ENCODE peak calls at places on chromosomes 11 and 22, in eight cellular contexts. One of them, this sample, is unnamed.
A peak's percentile ranks its signal among the peaks of the same experiment; 100 is the strongest.

GRCh38 chr11:82988936-82989627 is 82.6 kb downstream of the RAB30 start:
- DNase-seq in GM06990: no peak
- DNase-seq in RWPE1: no peak
- DNase-seq in activated CD8-positive, alpha-beta T cell treated with anti-CD3 and anti-CD28 coated beads for 36 hours: no peak
- DNase-seq in OCI-LY7: peak; percentile 45
- DNase-seq in AG09309: no peak
- DNase-seq in cardiac fibroblast: no peak
- DNase-seq in stomach: no peak
- DNase-seq in this sample: no peak

GRCh38 chr11:69280994-69281393 is 13.0 kb upstream of the MYEOV start:
- DNase-seq in GM06990: no peak
- DNase-seq in RWPE1: peak; percentile 94
- DNase-seq in activated CD8-positive, alpha-beta T cell treated with anti-CD3 and anti-CD28 coated beads for 36 hours: no peak
- DNase-seq in OCI-LY7: no peak
- DNase-seq in AG09309: peak; percentile 57
- DNase-seq in cardiac fibroblast: peak; percentile 76
- DNase-seq in stomach: peak; percentile 52
- DNase-seq in this sample: peak; percentile 84

GRCh38 chr11:115759622-115760527 is 255.7 kb upstream of the CADM1 start:
- DNase-seq in GM06990: no peak
- DNase-seq in RWPE1: no peak
- DNase-seq in activated CD8-positive, alpha-beta T cell treated with anti-CD3 and anti-CD28 coated beads for 36 hours: no peak
- DNase-seq in OCI-LY7: no peak
- DNase-seq in AG09309: no peak
- DNase-seq in cardiac fibroblast: peak; percentile 3
- DNase-seq in stomach: no peak
- DNase-seq in this sample: no peak

GRCh38 chr11:34161812-34162506 is 56.5 kb downstream of the NAT10 start:
- DNase-seq in GM06990: no peak
- DNase-seq in RWPE1: no peak
- DNase-seq in activated CD8-positive, alpha-beta T cell treated with anti-CD3 and anti-CD28 coated beads for 36 hours: peak; percentile 82
- DNase-seq in OCI-LY7: no peak
- DNase-seq in AG09309: no peak
- DNase-seq in cardiac fibroblast: no peak
- DNase-seq in stomach: no peak
- DNase-seq in this sample: peak; percentile 13

GRCh38 chr22:40648386-40648785 is 11.9 kb upstream of the MRTFA start:
- DNase-seq in GM06990: no peak
- DNase-seq in RWPE1: no peak
- DNase-seq in activated CD8-positive, alpha-beta T cell treated with anti-CD3 and anti-CD28 coated beads for 36 hours: no peak
- DNase-seq in OCI-LY7: peak; percentile 41
- DNase-seq in AG09309: no peak
- DNase-seq in cardiac fibroblast: no peak
- DNase-seq in stomach: no peak
- DNase-seq in this sample: no peak

GRCh38 chr22:19052941-19053551 is 69.2 kb downstream of the DGCR2 start:
- DNase-seq in GM06990: no peak
- DNase-seq in RWPE1: no peak
- DNase-seq in activated CD8-positive, alpha-beta T cell treated with anti-CD3 and anti-CD28 coated beads for 36 hours: no peak
- DNase-seq in OCI-LY7: no peak
- DNase-seq in AG09309: no peak
- DNase-seq in cardiac fibroblast: no peak
- DNase-seq in stomach: no peak
- DNase-seq in this sample: no peak

GRCh38 chr11:8641332-8641731 is 41.1 kb downstream of the TRIM66 start:
- DNase-seq in GM06990: no peak
- DNase-seq in RWPE1: no peak
- DNase-seq in activated CD8-positive, alpha-beta T cell treated with anti-CD3 and anti-CD28 coated beads for 36 hours: peak; percentile 16
- DNase-seq in OCI-LY7: no peak
- DNase-seq in AG09309: no peak
- DNase-seq in cardiac fibroblast: no peak
- DNase-seq in stomach: no peak
- DNase-seq in this sample: no peak

GRCh38 chr22:40183029-40183581 is 5.4 kb downstream of the TNRC6B start:
- DNase-seq in GM06990: no peak
- DNase-seq in RWPE1: no peak
- DNase-seq in activated CD8-positive, alpha-beta T cell treated with anti-CD3 and anti-CD28 coated beads for 36 hours: peak; percentile 41
- DNase-seq in OCI-LY7: no peak
- DNase-seq in AG09309: peak; percentile 69
- DNase-seq in cardiac fibroblast: peak; percentile 90
- DNase-seq in stomach: no peak
- DNase-seq in this sample: peak; percentile 28

GRCh38 chr11:35688023-35688422 is 25.4 kb downstream of the TRIM44 start:
- DNase-seq in GM06990: no peak
- DNase-seq in RWPE1: no peak
- DNase-seq in activated CD8-positive, alpha-beta T cell treated with anti-CD3 and anti-CD28 coated beads for 36 hours: no peak
- DNase-seq in OCI-LY7: no peak
- DNase-seq in AG09309: no peak
- DNase-seq in cardiac fibroblast: peak; percentile 57
- DNase-seq in stomach: no peak
- DNase-seq in this sample: no peak

GRCh38 chr11:43418197-43418596 is 59.5 kb downstream of the TTC17 start:
- DNase-seq in GM06990: peak; percentile 7
- DNase-seq in RWPE1: no peak
- DNase-seq in activated CD8-positive, alpha-beta T cell treated with anti-CD3 and anti-CD28 coated beads for 36 hours: no peak
- DNase-seq in OCI-LY7: no peak
- DNase-seq in AG09309: no peak
- DNase-seq in cardiac fibroblast: no peak
- DNase-seq in stomach: no peak
- DNase-seq in this sample: no peak

DNA sequence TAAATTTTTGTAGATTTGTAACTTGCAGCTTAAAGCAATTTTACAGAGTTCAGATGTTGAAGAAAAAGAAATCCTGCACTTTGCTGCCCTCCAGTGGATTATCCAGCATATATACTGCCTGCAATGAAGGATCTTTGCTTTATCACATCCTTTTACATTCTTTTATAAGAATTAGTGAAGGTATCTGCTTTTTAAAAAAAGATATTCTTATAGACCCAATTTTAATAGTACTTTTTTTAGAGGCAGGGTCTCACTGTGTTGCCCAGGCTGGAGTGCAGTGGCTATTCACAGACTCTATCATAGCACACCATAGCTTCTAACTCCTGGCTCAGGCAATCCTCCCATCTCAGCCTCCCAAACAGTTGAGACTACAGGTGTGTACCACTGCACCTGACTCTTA is 60.7 kb downstream of the TTC17 start:
- DNase-seq in GM06990: peak; percentile 13
- DNase-seq in RWPE1: peak; percentile 36
- DNase-seq in activated CD8-positive, alpha-beta T cell treated with anti-CD3 and anti-CD28 coated beads for 36 hours: peak; percentile 59
- DNase-seq in OCI-LY7: peak; percentile 57
- DNase-seq in AG09309: no peak
- DNase-seq in cardiac fibroblast: peak; percentile 61
- DNase-seq in stomach: peak; percentile 41
- DNase-seq in this sample: peak; percentile 49
- TF ChIP-seq CTCF in GM06990: peak; percentile 63
- TF ChIP-seq CTCF in RWPE1: peak; percentile 80
- TF ChIP-seq CTCF in activated CD8-positive, alpha-beta T cell treated with anti-CD3 and anti-CD28 coated beads for 36 hours: peak; percentile 68
- TF ChIP-seq CTCF in OCI-LY7: peak; percentile 95
- TF ChIP-seq CTCF in AG09309: peak; percentile 57
- TF ChIP-seq CTCF in cardiac fibroblast: peak; percentile 69
- TF ChIP-seq CTCF in stomach: peak; percentile 62
- TF ChIP-seq CTCF in this sample: peak; percentile 49

DNA sequence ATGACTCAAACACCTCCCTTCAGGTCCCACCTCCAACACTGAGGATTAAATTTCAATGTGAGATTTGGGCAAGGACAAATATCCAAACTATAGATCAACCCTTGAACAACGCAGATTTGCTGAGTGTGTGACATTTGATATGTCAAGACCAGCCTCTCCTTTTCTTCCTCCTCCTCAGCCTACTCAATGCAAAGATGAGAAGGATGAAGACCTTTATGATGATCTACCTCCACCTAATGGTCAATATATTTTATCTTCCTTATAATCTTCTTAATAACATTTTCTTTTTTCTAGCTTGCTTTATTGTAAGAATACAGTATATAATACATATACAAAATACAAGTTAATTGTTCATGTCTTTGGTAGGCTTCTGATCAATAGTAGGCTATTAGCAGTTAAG is 67.5 kb upstream of the MPPED2 start:
- DNase-seq in GM06990: no peak
- DNase-seq in RWPE1: no peak
- DNase-seq in activated CD8-positive, alpha-beta T cell treated with anti-CD3 and anti-CD28 coated beads for 36 hours: no peak
- DNase-seq in OCI-LY7: no peak
- DNase-seq in AG09309: no peak
- DNase-seq in cardiac fibroblast: no peak
- DNase-seq in stomach: no peak
- DNase-seq in this sample: no peak
- TF ChIP-seq CTCF in GM06990: no peak
- TF ChIP-seq CTCF in RWPE1: no peak
- TF ChIP-seq CTCF in activated CD8-positive, alpha-beta T cell treated with anti-CD3 and anti-CD28 coated beads for 36 hours: no peak
- TF ChIP-seq CTCF in OCI-LY7: no peak
- TF ChIP-seq CTCF in AG09309: no peak
- TF ChIP-seq CTCF in cardiac fibroblast: no peak
- TF ChIP-seq CTCF in stomach: no peak
- TF ChIP-seq CTCF in this sample: no peak

GRCh38 chr22:42277988-42278776 is 7.7 kb upstream of the TCF20 start:
- DNase-seq in GM06990: no peak
- DNase-seq in RWPE1: peak; percentile 5
- DNase-seq in activated CD8-positive, alpha-beta T cell treated with anti-CD3 and anti-CD28 coated beads for 36 hours: no peak
- DNase-seq in OCI-LY7: no peak
- DNase-seq in AG09309: no peak
- DNase-seq in cardiac fibroblast: peak; percentile 13
- DNase-seq in stomach: no peak
- DNase-seq in this sample: peak; percentile 9
- TF ChIP-seq CTCF in GM06990: peak; percentile 57
- TF ChIP-seq CTCF in RWPE1: no peak
- TF ChIP-seq CTCF in activated CD8-positive, alpha-beta T cell treated with anti-CD3 and anti-CD28 coated beads for 36 hours: no peak
- TF ChIP-seq CTCF in OCI-LY7: peak; percentile 52
- TF ChIP-seq CTCF in AG09309: peak; percentile 13
- TF ChIP-seq CTCF in cardiac fibroblast: peak; percentile 2
- TF ChIP-seq CTCF in stomach: no peak
- TF ChIP-seq CTCF in this sample: no peak

GRCh38 chr11:74679513-74679865 is 51.7 kb downstream of the CHRDL2 start:
- DNase-seq in GM06990: no peak
- DNase-seq in RWPE1: no peak
- DNase-seq in activated CD8-positive, alpha-beta T cell treated with anti-CD3 and anti-CD28 coated beads for 36 hours: no peak
- DNase-seq in OCI-LY7: no peak
- DNase-seq in AG09309: no peak
- DNase-seq in cardiac fibroblast: no peak
- DNase-seq in stomach: no peak
- DNase-seq in this sample: no peak

GRCh38 chr11:74677131-74677530 is 54.1 kb downstream of the CHRDL2 start:
- DNase-seq in GM06990: no peak
- DNase-seq in RWPE1: no peak
- DNase-seq in activated CD8-positive, alpha-beta T cell treated with anti-CD3 and anti-CD28 coated beads for 36 hours: no peak
- DNase-seq in OCI-LY7: no peak
- DNase-seq in AG09309: no peak
- DNase-seq in cardiac fibroblast: no peak
- DNase-seq in stomach: peak; percentile 1
- DNase-seq in this sample: no peak

GRCh38 chr11:74680035-74680671 is 51.1 kb downstream of the CHRDL2 start:
- DNase-seq in GM06990: no peak
- DNase-seq in RWPE1: no peak
- DNase-seq in activated CD8-positive, alpha-beta T cell treated with anti-CD3 and anti-CD28 coated beads for 36 hours: no peak
- DNase-seq in OCI-LY7: no peak
- DNase-seq in AG09309: no peak
- DNase-seq in cardiac fibroblast: no peak
- DNase-seq in stomach: peak; percentile 14
- DNase-seq in this sample: no peak

GRCh38 chr11:74678041-74678440 is 53.2 kb downstream of the CHRDL2 start:
- DNase-seq in GM06990: no peak
- DNase-seq in RWPE1: no peak
- DNase-seq in activated CD8-positive, alpha-beta T cell treated with anti-CD3 and anti-CD28 coated beads for 36 hours: no peak
- DNase-seq in OCI-LY7: no peak
- DNase-seq in AG09309: no peak
- DNase-seq in cardiac fibroblast: no peak
- DNase-seq in stomach: peak; percentile 5
- DNase-seq in this sample: no peak

GRCh38 chr11:74678591-74679512 is 52.4 kb downstream of the CHRDL2 start:
- DNase-seq in GM06990: no peak
- DNase-seq in RWPE1: no peak
- DNase-seq in activated CD8-positive, alpha-beta T cell treated with anti-CD3 and anti-CD28 coated beads for 36 hours: no peak
- DNase-seq in OCI-LY7: no peak
- DNase-seq in AG09309: no peak
- DNase-seq in cardiac fibroblast: peak; percentile 70
- DNase-seq in stomach: peak; percentile 19
- DNase-seq in this sample: no peak
- TF ChIP-seq CTCF in GM06990: no peak
- TF ChIP-seq CTCF in RWPE1: no peak
- TF ChIP-seq CTCF in activated CD8-positive, alpha-beta T cell treated with anti-CD3 and anti-CD28 coated beads for 36 hours: no peak
- TF ChIP-seq CTCF in OCI-LY7: no peak
- TF ChIP-seq CTCF in AG09309: no peak
- TF ChIP-seq CTCF in cardiac fibroblast: no peak
- TF ChIP-seq CTCF in stomach: no peak
- TF ChIP-seq CTCF in this sample: no peak

GRCh38 chr11:31641477-31642062 is 132.0 kb downstream of the ELP4 start:
- DNase-seq in GM06990: no peak
- DNase-seq in RWPE1: peak; percentile 16
- DNase-seq in activated CD8-positive, alpha-beta T cell treated with anti-CD3 and anti-CD28 coated beads for 36 hours: peak; percentile 1
- DNase-seq in OCI-LY7: peak; percentile 4
- DNase-seq in AG09309: no peak
- DNase-seq in cardiac fibroblast: peak; percentile 51
- DNase-seq in stomach: peak; percentile 29
- DNase-seq in this sample: peak; percentile 61
- TF ChIP-seq CTCF in GM06990: peak; percentile 61
- TF ChIP-seq CTCF in RWPE1: peak; percentile 72
- TF ChIP-seq CTCF in activated CD8-positive, alpha-beta T cell treated with anti-CD3 and anti-CD28 coated beads for 36 hours: peak; percentile 53
- TF ChIP-seq CTCF in OCI-LY7: peak; percentile 77
- TF ChIP-seq CTCF in AG09309: peak; percentile 63
- TF ChIP-seq CTCF in cardiac fibroblast: peak; percentile 65
- TF ChIP-seq CTCF in stomach: peak; percentile 32
- TF ChIP-seq CTCF in this sample: peak; percentile 76

This sample was measured in MCF 10A.